ENCODE peak calls at places on chromosomes 3 and 15, in nine cellular contexts. F is neural crest cell, R is transverse colon, J is sigmoid colon, Q is H9, S is foreskin fibroblast, A is Panc1, X is vagina, N is HFF-Myc. I is an unnamed sample.

GRCh38 chr3:18786924-18787323 is 361.4 kb upstream of the KCNH8 start:
- DNase-seq in A (no peak), N (no peak), S (no peak), Q (no peak), R (no peak), X (no peak), J (no peak), F (no peak), I (no peak)

GRCh38 chr3:139113231-139113749 is 68.6 kb upstream of the PRR23C start:
- DNase-seq in N (no peak), Q (peak; percentile 19), S (no peak), F (no peak), X (peak; percentile 72), J (no peak), R (no peak), A (no peak), I (no peak)

GRCh38 chr3:195139876-195140240 is 131.1 kb downstream of the XXYLT1 start:
- DNase-seq in A (no peak), X (no peak), N (no peak), F (no peak), Q (no peak), J (no peak), S (peak; percentile 35), R (no peak), I (no peak)

GRCh38 chr3:127426444-127427168 is 138.8 kb upstream of the PRR20G start:
- DNase-seq in N (no peak), F (peak; percentile 45), J (peak; percentile 54), S (no peak), Q (peak; percentile 18), A (no peak), X (peak; percentile 49), R (no peak), I (no peak)

GRCh38 chr15:71559098-71559497 is 251.3 kb upstream of the NR2E3 start:
- DNase-seq in R (no peak), X (no peak), N (peak; percentile 44), J (no peak), Q (no peak), A (no peak), S (no peak), F (no peak), I (no peak)

GRCh38 chr3:54951405-54951804 is 23.5 kb upstream of the LRTM1 start:
- DNase-seq in Q (peak; percentile 68), F (peak; percentile 58), A (no peak), J (peak; percentile 90), R (peak; percentile 51), S (peak; percentile 92), N (peak; percentile 63), X (no peak), I (no peak)

GRCh38 chr3:89314454-89314853 is 207.0 kb downstream of the EPHA3 start:
- DNase-seq in F (no peak), R (no peak), J (no peak), Q (peak; percentile 34), S (peak; percentile 43), A (no peak), X (no peak), N (peak; percentile 9), I (no peak)

GRCh38 chr3:194497799-194498575 is 11.2 kb upstream of the ATP13A3 start:
- DNase-seq in X (no peak), A (no peak), N (no peak), J (no peak), F (no peak), S (no peak), Q (peak; percentile 46), R (peak; percentile 55), I (no peak)

GRCh38 chr3:32200991-32201758 is 37.3 kb upstream of the CMTM8 start:
- DNase-seq in A (no peak), R (no peak), F (no peak), Q (no peak), X (no peak), S (no peak), J (no peak), N (no peak), I (no peak)

GRCh38 chr3:29695201-29695904 is 414.5 kb downstream of the RBMS3 start:
- DNase-seq in N (no peak), X (no peak), A (no peak), S (peak; percentile 83), R (no peak), J (peak; percentile 73), F (no peak), Q (no peak), I (no peak)

GRCh38 chr3:124699686-124700396 is 30.4 kb upstream of the UMPS start:
- DNase-seq in S (no peak), F (no peak), R (no peak), Q (no peak), X (no peak), N (no peak), A (no peak), J (no peak), I (no peak)

GRCh38 chr3:140917769-140918168 is 23.9 kb upstream of the SLC25A36 start:
- DNase-seq in J (no peak), S (no peak), R (no peak), X (no peak), A (no peak), F (no peak), Q (no peak), N (no peak), I (no peak)

GRCh38 chr3:140920029-140920428 is 21.6 kb upstream of the SLC25A36 start:
- DNase-seq in R (no peak), A (no peak), F (no peak), S (no peak), J (no peak), N (no peak), X (no peak), Q (no peak), I (no peak)

GRCh38 chr3:140924097-140924873 is 17.4 kb upstream of the SLC25A36 start:
- DNase-seq in S (no peak), R (no peak), X (no peak), N (no peak), J (no peak), Q (no peak), F (no peak), A (no peak), I (no peak)

GRCh38 chr3:140927279-140927678 is 14.4 kb upstream of the SLC25A36 start:
- DNase-seq in A (no peak), R (no peak), X (no peak), N (no peak), F (no peak), S (no peak), Q (no peak), J (no peak), I (no peak)

DNA sequence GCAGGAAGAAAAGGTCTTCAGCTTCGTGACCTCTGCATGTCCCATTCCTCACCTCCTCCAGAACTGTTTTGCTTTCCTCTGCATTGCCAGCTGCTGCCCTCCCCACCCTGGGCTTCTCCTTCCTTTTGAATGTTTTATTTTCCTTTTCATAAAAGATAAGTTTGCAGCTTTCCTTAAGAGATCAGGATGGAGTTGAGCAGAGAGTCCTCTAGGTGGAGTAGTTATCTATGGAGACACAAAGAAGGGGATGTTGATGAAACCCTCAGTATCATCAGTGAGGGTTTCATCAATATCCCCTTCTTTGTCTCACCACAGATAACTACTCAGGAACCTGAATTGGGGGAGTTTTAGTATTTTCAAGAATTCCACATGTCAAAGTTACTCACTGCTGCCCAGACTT is 19.0 kb upstream of the SLC25A36 start:
- DNase-seq in S (no peak), J (no peak), R (no peak), N (no peak), A (no peak), Q (no peak), X (no peak), F (no peak), I (no peak)
- TF ChIP-seq CTCF in S (peak; percentile 62), J (no peak), R (peak; percentile 28), N (peak; percentile 45), A (peak; percentile 70), Q (peak; percentile 67), X (no peak), F (peak; percentile 52), I (peak; percentile 61)

GRCh38 chr3:177333535-177334495 is 136.5 kb upstream of the TBL1XR1 start:
- DNase-seq in N (no peak), S (no peak), J (no peak), F (no peak), Q (no peak), A (no peak), R (no peak), X (no peak), I (no peak)
- TF ChIP-seq CTCF in N (no peak), S (no peak), J (no peak), F (no peak), Q (no peak), A (no peak), R (no peak), X (no peak), I (no peak)

GRCh38 chr15:26844901-26845300 is 22.0 kb upstream of the GABRA5 start:
- DNase-seq in X (no peak), F (no peak), J (no peak), R (no peak), A (no peak), Q (no peak), N (no peak), S (no peak), I (no peak)

GRCh38 chr15:26842391-26842790 is 24.5 kb upstream of the GABRA5 start:
- DNase-seq in F (no peak), N (no peak), X (no peak), R (no peak), S (no peak), J (no peak), A (no peak), Q (no peak), I (no peak)

GRCh38 chr15:26841941-26842340 is 24.9 kb upstream of the GABRA5 start:
- DNase-seq in X (no peak), N (no peak), F (no peak), Q (no peak), A (no peak), S (no peak), J (no peak), R (no peak), I (no peak)

GRCh38 chr15:26841514-26841913 is 25.3 kb upstream of the GABRA5 start:
- DNase-seq in J (no peak), R (no peak), N (no peak), X (no peak), A (no peak), F (no peak), Q (no peak), S (no peak), I (no peak)

DNA sequence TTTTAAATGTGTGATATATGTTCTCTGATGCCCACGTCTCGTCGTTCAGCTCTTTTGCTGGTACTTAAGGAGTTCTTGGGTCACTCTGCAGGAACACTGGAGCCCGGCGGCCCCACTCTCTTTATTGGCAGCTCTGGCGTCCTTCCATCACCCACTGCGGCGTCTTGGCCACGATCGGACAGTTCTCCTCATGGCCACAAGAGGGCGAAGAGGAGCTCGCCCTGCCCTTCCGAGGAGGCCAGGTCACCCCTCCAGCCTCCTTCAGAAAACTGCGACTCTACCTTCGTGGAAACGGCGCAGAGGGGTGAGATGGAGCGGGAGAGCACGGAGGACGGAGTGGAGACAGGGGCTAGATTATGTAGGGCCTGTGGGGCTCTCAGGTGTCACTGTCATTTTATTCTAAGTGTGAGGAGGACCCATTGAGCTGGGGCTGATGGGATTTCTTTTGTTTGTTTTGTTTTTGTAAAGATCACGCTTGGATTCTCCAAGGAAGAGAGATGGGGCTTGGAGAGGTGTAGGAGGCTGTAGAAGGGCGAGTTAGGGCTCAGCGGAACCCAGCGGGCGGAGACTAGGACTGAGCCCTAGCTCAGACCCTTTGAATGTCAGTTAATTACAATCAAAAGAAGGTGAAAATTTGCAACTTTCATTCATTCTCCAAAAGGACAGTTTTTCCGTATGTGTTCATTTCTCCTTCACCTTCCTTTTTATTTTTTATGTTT is 28.0 kb upstream of the GABRA5 start:
- DNase-seq in F (peak; percentile 18), X (no peak), A (no peak), R (no peak), N (no peak), J (no peak), S (no peak), Q (peak; percentile 82), I (no peak)
- TF ChIP-seq CTCF in F (peak; percentile 69), X (no peak), A (peak; percentile 66), R (peak; percentile 6), N (peak; percentile 64), J (no peak), S (peak; percentile 25), Q (peak; percentile 88), I (no peak)

GRCh38 chr3:10703875-10704274 is 112.2 kb upstream of the SLC6A11 start:
- DNase-seq in S (peak; percentile 13), X (no peak), A (no peak), N (no peak), R (no peak), Q (peak; percentile 82), F (no peak), J (no peak), I (peak; percentile 6)
- TF ChIP-seq CTCF in S (peak; percentile 6), X (no peak), A (peak; percentile 52), N (peak; percentile 13), R (no peak), Q (peak; percentile 76), F (peak; percentile 54), J (no peak), I (no peak)